ENCODE peak calls at places on chromosomes 2 and 18, in four cellular contexts. One of them, this sample, is unnamed.

GRCh38 chr2:159516241-159516758 is 100.0 kb downstream of the BAZ2B start:
- DNase-seq in H9: no peak
- DNase-seq in endodermal cell: peak
- DNase-seq in endothelial cell of umbilical vein: peak
- DNase-seq in this sample: no peak

GRCh38 chr2:140814141-140814540 is 1316.7 kb downstream of the LRP1B start:
- DNase-seq in endothelial cell of umbilical vein: no peak
- DNase-seq in endodermal cell: no peak
- DNase-seq in H9: no peak
- DNase-seq in this sample: no peak

GRCh38 chr2:158497486-158497885 is 40.7 kb downstream of the PKP4 start:
- DNase-seq in endodermal cell: no peak
- DNase-seq in endothelial cell of umbilical vein: peak
- DNase-seq in H9: no peak
- DNase-seq in this sample: no peak

GRCh38 chr2:179876266-179876665 is 14.9 kb upstream of the ZNF385B start:
- DNase-seq in endothelial cell of umbilical vein: no peak
- DNase-seq in H9: no peak
- DNase-seq in endodermal cell: no peak
- DNase-seq in this sample: no peak

GRCh38 chr2:219433666-219434467 is 776 bp upstream of the SPEG start:
- DNase-seq in endothelial cell of umbilical vein: no peak
- DNase-seq in H9: peak
- DNase-seq in endodermal cell: peak
- DNase-seq in this sample: no peak

GRCh38 chr2:72999729-73000725 is 71.5 kb downstream of the SFXN5 start:
- DNase-seq in endothelial cell of umbilical vein: peak
- DNase-seq in H9: peak
- DNase-seq in endodermal cell: peak
- DNase-seq in this sample: peak

GRCh38 chr18:3368193-3368592 is 81.8 kb upstream of the TGIF1 start:
- DNase-seq in H9: no peak
- DNase-seq in endodermal cell: no peak
- DNase-seq in endothelial cell of umbilical vein: no peak
- DNase-seq in this sample: no peak

GRCh38 chr2:71926098-71926466 is 221.6 kb downstream of the CYP26B1 start:
- DNase-seq in H9: no peak
- DNase-seq in endothelial cell of umbilical vein: no peak
- DNase-seq in endodermal cell: peak
- DNase-seq in this sample: peak

GRCh38 chr2:61658841-61659780 is 121.0 kb upstream of the XPO1 start:
- DNase-seq in endodermal cell: no peak
- DNase-seq in endothelial cell of umbilical vein: peak
- DNase-seq in H9: no peak
- DNase-seq in this sample: no peak

GRCh38 chr18:3114456-3114855 is 101.5 kb upstream of the LPIN2 start:
- DNase-seq in H9: no peak
- DNase-seq in endodermal cell: no peak
- DNase-seq in endothelial cell of umbilical vein: no peak
- DNase-seq in this sample: no peak

GRCh38 chr2:95026471-95027368 is 1.2 kb downstream of the MAL start:
- DNase-seq in endothelial cell of umbilical vein: no peak
- DNase-seq in H9: no peak
- DNase-seq in endodermal cell: peak
- DNase-seq in this sample: peak

GRCh38 chr2:166516712-166517303 is 22.8 kb upstream of the SCN7A start:
- DNase-seq in H9: no peak
- DNase-seq in endodermal cell: peak
- DNase-seq in endothelial cell of umbilical vein: peak
- DNase-seq in this sample: no peak

GRCh38 chr2:237980751-237981150 is 13.9 kb downstream of the UBE2F start:
- DNase-seq in endodermal cell: no peak
- DNase-seq in endothelial cell of umbilical vein: no peak
- DNase-seq in H9: no peak
- DNase-seq in this sample: no peak

GRCh38 chr18:68177807-68178702 is 536.9 kb downstream of the TMX3 start:
- DNase-seq in H9: no peak
- DNase-seq in endodermal cell: no peak
- DNase-seq in endothelial cell of umbilical vein: peak
- DNase-seq in this sample: no peak

GRCh38 chr2:128325665-128326181 is 7.1 kb upstream of the HS6ST1 start:
- DNase-seq in endothelial cell of umbilical vein: no peak
- DNase-seq in H9: no peak
- DNase-seq in endodermal cell: peak
- DNase-seq in this sample: peak

GRCh38 chr18:43001821-43002220 is 113.7 kb downstream of the RIT2 start:
- DNase-seq in endodermal cell: no peak
- DNase-seq in H9: no peak
- DNase-seq in endothelial cell of umbilical vein: no peak
- DNase-seq in this sample: no peak

GRCh38 chr2:196335238-196335637 is 163.9 kb upstream of the STK17B start:
- DNase-seq in H9: peak
- DNase-seq in endothelial cell of umbilical vein: peak
- DNase-seq in endodermal cell: peak
- DNase-seq in this sample: no peak

GRCh38 chr18:38886235-38886634 is 1320.6 kb upstream of the CELF4 start:
- DNase-seq in endodermal cell: no peak
- DNase-seq in endothelial cell of umbilical vein: no peak
- DNase-seq in H9: no peak
- DNase-seq in this sample: no peak

GRCh38 chr2:104901037-104901851 is 47.3 kb downstream of the POU3F3 start:
- DNase-seq in endothelial cell of umbilical vein: no peak
- DNase-seq in endodermal cell: peak
- DNase-seq in H9: no peak
- DNase-seq in this sample: peak

GRCh38 chr2:21146638-21147037 is 22.9 kb downstream of the TDRD15 start:
- DNase-seq in endothelial cell of umbilical vein: no peak
- DNase-seq in H9: no peak
- DNase-seq in endodermal cell: no peak
- DNase-seq in this sample: no peak

GRCh38 chr2:21142149-21142548 is 18.4 kb downstream of the TDRD15 start:
- DNase-seq in H9: no peak
- DNase-seq in endodermal cell: no peak
- DNase-seq in endothelial cell of umbilical vein: no peak
- DNase-seq in this sample: no peak
- H3K9ac ChIP-seq in H9: no peak
- H3K9ac ChIP-seq in endodermal cell: no peak
- H3K9ac ChIP-seq in endothelial cell of umbilical vein: no peak
- H3K9ac ChIP-seq in this sample: no peak

DNA sequence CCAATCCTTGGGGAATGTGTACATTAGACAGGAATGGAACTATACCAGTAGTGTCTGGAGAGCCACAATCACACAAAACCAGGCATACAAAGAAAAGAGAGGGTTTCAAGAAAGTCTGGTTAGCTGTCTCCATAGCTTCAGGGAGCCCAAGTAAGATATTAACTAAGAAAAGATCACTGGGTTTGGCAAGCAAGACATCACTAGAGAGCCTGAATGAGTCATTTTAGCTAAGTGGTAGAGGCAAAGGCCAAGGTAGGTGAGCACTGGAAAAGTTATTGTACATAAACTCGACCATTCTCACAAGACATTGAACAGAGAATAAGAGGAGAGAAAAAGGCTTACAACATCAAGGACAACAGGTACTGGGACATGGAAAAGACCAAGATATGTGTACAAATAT is 143.8 kb upstream of the ARL4C start:
- DNase-seq in endothelial cell of umbilical vein: no peak
- DNase-seq in endodermal cell: no peak
- DNase-seq in H9: no peak
- DNase-seq in this sample: no peak
- H3K27ac ChIP-seq in endothelial cell of umbilical vein: no peak
- H3K27ac ChIP-seq in endodermal cell: no peak
- H3K27ac ChIP-seq in H9: no peak
- H3K27ac ChIP-seq in this sample: no peak

DNA sequence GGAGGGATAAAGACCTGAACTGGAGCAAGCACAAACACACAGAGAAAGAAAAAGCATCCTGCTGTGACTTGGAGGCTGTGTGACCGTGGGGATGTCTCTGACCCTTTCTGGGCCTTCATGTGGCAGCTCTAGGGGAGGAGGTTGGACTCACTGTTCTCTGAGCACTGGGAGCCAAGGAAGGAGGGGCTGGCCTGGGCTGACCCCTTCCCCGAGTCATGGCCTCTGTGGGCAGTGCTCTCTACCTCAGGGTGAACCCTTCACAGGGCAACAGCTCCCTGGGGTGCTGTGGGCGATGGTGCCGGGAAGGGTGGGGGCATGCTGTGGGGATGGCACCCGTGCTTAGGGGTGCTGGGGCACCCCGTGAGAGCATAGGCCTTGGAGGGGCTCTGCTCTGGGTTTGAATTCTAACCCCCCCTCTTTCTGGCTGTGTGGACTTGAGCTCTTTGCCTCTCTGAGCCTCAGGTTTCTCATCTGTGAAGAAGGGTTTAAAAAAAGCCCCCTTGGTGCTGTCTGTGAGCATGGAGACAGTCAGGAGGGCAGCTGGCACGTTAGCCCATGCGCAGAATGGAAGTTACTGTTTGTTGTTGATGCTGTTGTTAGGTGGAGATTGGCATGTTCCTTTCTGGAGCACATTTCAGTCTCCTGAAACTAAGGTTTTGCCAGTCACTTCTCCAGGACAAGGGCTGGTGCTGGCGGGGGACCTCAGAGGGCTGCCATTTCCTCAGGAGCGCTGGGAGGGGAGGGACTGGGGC is 698 bp downstream of the TOGARAM2 start:
- DNase-seq in endothelial cell of umbilical vein: no peak
- DNase-seq in endodermal cell: no peak
- DNase-seq in H9: no peak
- DNase-seq in this sample: no peak
- H3K9ac ChIP-seq in endothelial cell of umbilical vein: no peak
- H3K9ac ChIP-seq in endodermal cell: no peak
- H3K9ac ChIP-seq in H9: no peak
- H3K9ac ChIP-seq in this sample: no peak

GRCh38 chr2:1643220-1643619 is 101.1 kb downstream of the PXDN start:
- DNase-seq in endodermal cell: no peak
- DNase-seq in endothelial cell of umbilical vein: no peak
- DNase-seq in H9: no peak
- DNase-seq in this sample: no peak

GRCh38 chr2:1640301-1641135 is 103.8 kb downstream of the PXDN start:
- DNase-seq in endodermal cell: no peak
- DNase-seq in H9: no peak
- DNase-seq in endothelial cell of umbilical vein: no peak
- DNase-seq in this sample: no peak

GRCh38 chr2:1644427-1644826 is 99.9 kb downstream of the PXDN start:
- DNase-seq in endodermal cell: peak
- DNase-seq in endothelial cell of umbilical vein: no peak
- DNase-seq in H9: peak
- DNase-seq in this sample: peak

GRCh38 chr2:1641498-1641897 is 102.8 kb downstream of the PXDN start:
- DNase-seq in endodermal cell: peak
- DNase-seq in endothelial cell of umbilical vein: peak
- DNase-seq in H9: no peak
- DNase-seq in this sample: no peak

GRCh38 chr2:1642066-1642861 is 102.1 kb downstream of the PXDN start:
- DNase-seq in endothelial cell of umbilical vein: no peak
- DNase-seq in endodermal cell: no peak
- DNase-seq in H9: no peak
- DNase-seq in this sample: no peak
- H3K27ac ChIP-seq in endothelial cell of umbilical vein: no peak
- H3K27ac ChIP-seq in endodermal cell: no peak
- H3K27ac ChIP-seq in H9: no peak
- H3K27ac ChIP-seq in this sample: no peak